ENCODE peak calls at places on chromosomes 2 and 18, in six cellular contexts. Z is suprapubic skin, I is astrocyte of the cerebellum, P is left lung, X is mesenchymal stem cell, C is heart left ventricle. N is an unnamed sample.

GRCh38 chr2:32941944-32942690 is 4.6 kb upstream of the LTBP1 start:
- DNase-seq in Z (no peak), I (no peak), P (no peak), X (no peak), C (no peak), N (no peak)

GRCh38 chr18:76528477-76529432 is 33.7 kb upstream of the ZNF516 start:
- DNase-seq in Z (peak), I (no peak), P (no peak), X (peak), C (peak), N (peak)

GRCh38 chr2:108616731-108617161 is 82.5 kb downstream of the LIMS1 start:
- DNase-seq in Z (no peak), I (no peak), P (no peak), X (peak), C (no peak), N (peak)

GRCh38 chr2:96547203-96547641 is 10.7 kb downstream of the ARID5A start:
- DNase-seq in Z (peak), I (no peak), P (peak), X (no peak), C (no peak), N (no peak)

GRCh38 chr18:45060102-45060501 is 379.4 kb downstream of the SETBP1 start:
- DNase-seq in Z (no peak), I (no peak), P (no peak), X (peak), C (no peak), N (no peak)

GRCh38 chr2:176098366-176099158 is 1.0 kb upstream of the HOXD12 start:
- DNase-seq in Z (peak), I (no peak), P (peak), X (no peak), C (no peak), N (no peak)

GRCh38 chr18:70132999-70133398 is 72.5 kb downstream of the RTTN start:
- DNase-seq in Z (no peak), I (peak), P (no peak), X (peak), C (no peak), N (peak)

GRCh38 chr2:171316220-171316619 is 117.6 kb downstream of the METTL8 start:
- DNase-seq in Z (no peak), I (no peak), P (no peak), X (peak), C (no peak), N (peak)

GRCh38 chr2:145771526-145771925 is 1251.6 kb upstream of the ZEB2 start:
- DNase-seq in Z (no peak), I (no peak), P (no peak), X (no peak), C (no peak), N (no peak)

GRCh38 chr2:157305713-157306110 is 19.9 kb downstream of the ERMN start:
- DNase-seq in Z (no peak), I (no peak), P (no peak), X (no peak), C (no peak), N (no peak)

GRCh38 chr2:43566461-43566729 is 29.4 kb downstream of the THADA start:
- DNase-seq in Z (no peak), I (no peak), P (no peak), X (no peak), C (no peak), N (no peak)

GRCh38 chr2:62231541-62231940 is 35.6 kb downstream of the B3GNT2 start:
- DNase-seq in Z (no peak), I (no peak), P (no peak), X (no peak), C (no peak), N (no peak)

GRCh38 chr2:8217366-8218125 is 464.3 kb upstream of the ID2 start:
- DNase-seq in Z (no peak), I (no peak), P (no peak), X (peak), C (no peak), N (no peak)

GRCh38 chr2:176854878-176855277 is 357.7 kb upstream of the HNRNPA3 start:
- DNase-seq in Z (no peak), I (no peak), P (no peak), X (no peak), C (no peak), N (no peak)

GRCh38 chr2:197810023-197810422 is 5.6 kb downstream of the PLCL1 start:
- DNase-seq in Z (no peak), I (no peak), P (no peak), X (no peak), C (no peak), N (no peak)

GRCh38 chr18:31680836-31681568 is 3.4 kb downstream of the B4GALT6 start:
- DNase-seq in Z (no peak), I (no peak), P (no peak), X (no peak), C (no peak), N (peak)

GRCh38 chr2:235938611-235939010 is 229.6 kb downstream of the GBX2 start:
- DNase-seq in Z (no peak), I (no peak), P (no peak), X (no peak), C (no peak), N (no peak)

GRCh38 chr2:201116959-201117734 is 1.2 kb downstream of the CFLAR start:
- DNase-seq in Z (peak), I (peak), P (no peak), X (peak), C (peak), N (peak)

GRCh38 chr2:100246163-100247145 is 75.8 kb downstream of the LONRF2 start:
- DNase-seq in Z (no peak), I (no peak), P (no peak), X (peak), C (no peak), N (no peak)

GRCh38 chr2:15971351-15971750 is 31.0 kb downstream of the MYCN start:
- DNase-seq in Z (no peak), I (no peak), P (no peak), X (no peak), C (no peak), N (no peak)

GRCh38 chr2:198347349-198347748 is 543.0 kb downstream of the PLCL1 start:
- DNase-seq in Z (no peak), I (no peak), P (no peak), X (no peak), C (no peak), N (no peak)

GRCh38 chr18:41906528-41907256 is 48.3 kb upstream of the PIK3C3 start:
- DNase-seq in Z (no peak), I (peak), P (no peak), X (peak), C (no peak), N (peak)

GRCh38 chr2:29518010-29518409 is 402.8 kb downstream of the CLIP4 start:
- DNase-seq in Z (no peak), I (no peak), P (no peak), X (no peak), C (no peak), N (peak)

GRCh38 chr2:101622633-101623521 is 74.6 kb upstream of the MAP4K4 start:
- DNase-seq in Z (no peak), I (no peak), P (no peak), X (no peak), C (no peak), N (no peak)

GRCh38 chr2:222423632-222424280 is 587 bp upstream of the SGPP2 start:
- DNase-seq in Z (no peak), I (no peak), P (peak), X (peak), C (no peak), N (no peak)

GRCh38 chr2:172806426-172807008 is 70.9 kb downstream of the RAPGEF4 start:
- DNase-seq in Z (no peak), I (peak), P (no peak), X (peak), C (no peak), N (peak)

GRCh38 chr18:70469916-70470315 is 181.1 kb downstream of the SOCS6 start:
- DNase-seq in Z (no peak), I (peak), P (no peak), X (no peak), C (no peak), N (peak)

GRCh38 chr2:215370116-215370965 is 58.5 kb downstream of the ATIC start:
- DNase-seq in Z (no peak), I (no peak), P (no peak), X (no peak), C (no peak), N (peak)

GRCh38 chr18:60027397-60027796 is 127.6 kb downstream of the PMAIP1 start:
- DNase-seq in Z (no peak), I (no peak), P (no peak), X (no peak), C (no peak), N (no peak)

GRCh38 chr2:178804791-178805190 is 2.4 kb downstream of the TTN start:
- DNase-seq in Z (no peak), I (no peak), P (no peak), X (peak), C (peak), N (no peak)

GRCh38 chr18:61608306-61608705 is 275.1 kb downstream of the CDH20 start:
- DNase-seq in Z (no peak), I (no peak), P (no peak), X (peak), C (no peak), N (no peak)

GRCh38 chr2:134576478-134576877 is 142.3 kb downstream of the TMEM163 start:
- DNase-seq in Z (no peak), I (no peak), P (no peak), X (no peak), C (no peak), N (no peak)

GRCh38 chr2:39568561-39569006 is 97.1 kb upstream of the TMEM178A start:
- DNase-seq in Z (no peak), I (peak), P (no peak), X (peak), C (no peak), N (peak)

GRCh38 chr2:202560200-202560599 is 74.6 kb upstream of the FAM117B start:
- DNase-seq in Z (no peak), I (no peak), P (no peak), X (no peak), C (no peak), N (no peak)

GRCh38 chr2:10303634-10304378 is 1.1 kb downstream of the HPCAL1 start:
- DNase-seq in Z (no peak), I (no peak), P (peak), X (peak), C (peak), N (peak)

GRCh38 chr2:69790601-69790959 is 38.9 kb upstream of the GMCL1 start:
- DNase-seq in Z (no peak), I (no peak), P (no peak), X (no peak), C (no peak), N (no peak)
- H3K4me3 ChIP-seq in Z (no peak), I (no peak), P (no peak), X (peak), C (no peak), N (no peak)

GRCh38 chr2:127219716-127220090 is 396 bp downstream of the CYP27C1 start:
- DNase-seq in Z (peak), I (no peak), P (peak), X (no peak), C (no peak), N (no peak)
- H3K4me3 ChIP-seq in Z (peak), I (peak), P (peak), X (peak), C (peak), N (peak)

GRCh38 chr2:72864500-72864899 is 22.7 kb upstream of the SPR start:
- DNase-seq in Z (no peak), I (peak), P (no peak), X (peak), C (no peak), N (peak)

GRCh38 chr2:72863046-72863445 is 24.2 kb upstream of the SPR start:
- DNase-seq in Z (no peak), I (no peak), P (no peak), X (no peak), C (no peak), N (no peak)

GRCh38 chr2:72859831-72860262 is 27.4 kb upstream of the SPR start:
- DNase-seq in Z (no peak), I (peak), P (no peak), X (peak), C (peak), N (peak)

DNA sequence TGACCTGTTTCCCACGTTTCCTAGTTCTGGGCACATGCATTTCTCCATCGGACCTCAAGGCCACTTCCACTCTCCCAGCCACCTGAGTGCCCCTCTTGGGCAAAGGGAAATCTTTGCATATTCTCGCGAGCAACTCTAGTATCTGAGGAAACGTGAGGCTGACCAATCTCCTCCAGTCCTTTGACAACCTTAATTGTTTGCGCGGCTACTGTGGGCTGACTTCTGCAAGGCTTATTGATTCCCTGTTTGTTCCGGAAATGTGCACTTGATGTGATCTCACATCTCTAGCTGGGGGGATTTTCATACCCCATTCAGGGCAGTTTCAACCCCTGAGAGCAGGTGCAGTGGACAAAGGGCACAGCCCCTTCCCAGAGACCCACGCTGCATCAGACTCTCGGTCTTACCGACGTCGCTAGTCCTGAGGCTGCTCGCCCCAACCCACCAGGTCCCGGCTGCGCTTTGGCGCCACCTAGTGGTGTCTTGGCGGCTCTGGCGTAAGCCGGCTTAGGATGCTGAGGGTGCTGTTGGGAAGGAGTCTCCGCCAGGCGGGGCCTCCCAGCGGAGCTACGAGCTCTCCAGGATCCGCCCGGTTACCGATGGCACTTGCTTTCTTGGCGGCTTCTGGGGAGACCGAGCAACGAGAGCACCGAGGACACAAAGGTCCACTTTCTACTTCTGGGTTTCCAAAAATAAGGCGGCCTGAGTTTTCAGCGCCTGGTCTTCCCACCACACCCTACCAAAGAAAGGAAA is 24.8 kb upstream of the SPR start:
- DNase-seq in Z (peak), I (peak), P (peak), X (peak), C (peak), N (peak)
- H3K4me3 ChIP-seq in Z (peak), I (peak), P (no peak), X (peak), C (peak), N (no peak)

GRCh38 chr2:231711677-231712461 is 3.5 kb downstream of the PTMA start:
- DNase-seq in Z (no peak), I (no peak), P (no peak), X (peak), C (no peak), N (no peak)
- H3K4me3 ChIP-seq in Z (peak), I (peak), P (peak), X (peak), C (peak), N (peak)

DNA sequence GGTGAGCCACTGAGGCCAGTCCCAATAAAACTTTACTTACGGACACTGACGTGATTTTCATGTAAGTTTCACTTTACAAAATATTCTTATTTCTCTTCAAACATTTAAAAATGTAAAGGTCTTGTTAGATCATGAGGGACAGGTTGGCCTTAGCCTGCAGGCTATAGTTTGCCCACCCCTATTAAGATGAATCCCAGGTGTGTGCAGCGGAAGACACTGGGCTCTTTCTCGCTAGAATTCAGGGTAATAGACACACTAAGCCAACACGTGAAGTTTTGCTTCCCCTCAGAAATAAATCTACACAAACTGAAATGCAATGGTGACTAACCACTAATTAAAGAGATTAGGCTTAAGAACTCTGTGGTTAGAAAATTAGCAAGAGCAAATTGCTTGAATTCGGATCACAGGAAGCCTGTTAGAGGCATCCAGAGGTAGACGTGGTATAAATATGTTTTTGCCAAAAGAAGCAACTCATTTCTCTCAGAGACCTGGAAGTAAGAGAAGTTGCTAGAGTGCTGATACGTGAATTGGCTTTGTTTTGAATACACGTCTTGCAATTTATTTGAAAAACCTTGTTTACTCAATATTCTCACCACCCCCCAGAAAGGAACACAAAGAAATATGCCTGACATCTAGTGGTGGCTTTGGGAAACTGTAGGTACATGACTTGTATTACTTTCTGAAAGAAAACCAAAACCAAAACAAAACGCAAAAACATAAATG is 151.6 kb downstream of the DTNB start:
- DNase-seq in Z (no peak), I (peak), P (no peak), X (peak), C (peak), N (peak)
- H3K4me3 ChIP-seq in Z (peak), I (no peak), P (peak), X (peak), C (peak), N (no peak)

GRCh38 chr2:38344813-38345212 is 32.3 kb downstream of the ATL2 start:
- DNase-seq in Z (no peak), I (no peak), P (no peak), X (no peak), C (no peak), N (no peak)
- H3K4me3 ChIP-seq in Z (no peak), I (no peak), P (no peak), X (no peak), C (no peak), N (no peak)

DNA sequence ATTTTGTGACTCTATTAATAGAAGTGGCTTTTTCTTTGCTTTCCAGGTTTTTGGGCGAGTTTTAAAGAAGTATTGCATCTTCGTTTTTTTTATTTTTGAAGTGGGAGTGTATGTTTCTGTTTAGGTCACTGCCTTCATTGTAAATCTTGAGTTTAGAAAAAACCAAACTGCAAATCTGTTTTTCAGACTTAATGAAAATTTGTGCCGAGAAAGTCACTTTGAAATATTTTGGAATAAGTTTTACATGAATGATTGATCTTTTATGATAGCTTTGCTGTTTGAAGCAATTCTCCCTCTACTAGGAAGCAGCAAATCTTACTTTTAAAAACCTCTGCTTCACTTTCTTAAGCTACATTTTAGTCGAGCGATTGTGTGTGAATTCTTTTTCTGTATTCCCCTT is 2.2 kb downstream of the SMAD4 start:
- DNase-seq in Z (no peak), I (no peak), P (no peak), X (no peak), C (no peak), N (no peak)
- H3K4me3 ChIP-seq in Z (peak), I (peak), P (no peak), X (peak), C (peak), N (peak)

DNA sequence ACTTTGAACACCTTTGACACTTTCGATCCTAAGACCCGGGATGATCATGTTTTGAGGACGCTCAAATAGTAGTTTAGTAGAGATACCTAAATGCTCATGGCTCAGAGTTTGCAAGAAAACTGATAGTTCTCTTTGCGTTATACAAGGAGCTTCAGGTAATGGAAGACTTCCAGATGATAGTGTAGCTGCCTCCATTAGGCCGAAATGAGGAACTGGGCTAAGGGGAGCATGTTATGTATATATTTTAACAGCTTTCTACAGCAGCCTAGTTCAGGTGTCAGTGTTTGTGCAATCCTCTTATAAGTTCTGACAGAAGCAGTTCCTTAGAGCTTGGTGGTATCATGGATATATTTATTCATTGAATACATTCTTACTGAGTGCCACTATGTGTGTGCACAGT is 126.7 kb upstream of the EPC2 start:
- DNase-seq in Z (no peak), I (no peak), P (no peak), X (no peak), C (no peak), N (no peak)
- H3K4me3 ChIP-seq in Z (no peak), I (no peak), P (no peak), X (no peak), C (no peak), N (no peak)

DNA sequence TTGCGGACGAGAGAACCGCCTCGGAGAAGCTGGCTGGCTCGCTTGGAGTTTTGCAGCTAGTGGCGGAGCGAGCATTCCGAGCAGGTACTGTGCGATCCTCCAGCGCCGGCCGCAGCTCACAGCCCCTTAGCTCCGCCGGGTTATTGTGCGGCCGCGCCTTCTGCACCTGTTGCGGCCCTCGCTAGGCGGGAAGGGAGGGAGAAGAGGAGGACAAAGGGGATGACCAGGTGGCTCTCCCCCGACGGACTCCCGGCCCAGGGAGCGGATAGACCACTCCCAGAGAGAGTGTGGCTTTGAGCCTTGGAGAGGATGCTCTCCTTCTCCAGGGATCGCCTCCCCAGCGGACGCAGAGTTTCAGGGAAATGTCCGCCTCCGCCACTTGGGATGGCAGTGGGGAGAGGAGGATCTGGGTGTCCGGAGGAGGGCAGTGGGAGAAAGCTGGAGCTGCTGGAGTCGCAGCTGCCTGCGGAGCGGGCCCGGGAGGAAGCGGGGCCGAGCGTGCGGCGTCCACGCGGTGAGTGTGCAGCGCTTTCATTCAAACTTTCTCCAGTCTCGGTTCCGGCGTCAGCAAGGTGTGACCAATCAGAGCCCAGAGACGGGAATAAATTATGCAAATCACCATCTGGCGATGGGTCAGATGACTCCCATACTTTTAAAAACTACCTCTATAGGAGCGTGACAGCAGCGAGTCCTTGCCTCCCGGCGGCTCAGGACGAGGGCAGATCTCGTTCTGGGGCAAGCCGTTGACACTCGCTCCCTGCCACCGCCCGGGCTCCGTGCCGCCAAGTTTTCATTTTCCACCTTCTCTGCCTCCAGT is at the start of gene LIPG:
- DNase-seq in Z (no peak), I (peak), P (peak), X (peak), C (peak), N (peak)
- H3K4me3 ChIP-seq in Z (peak), I (peak), P (peak), X (peak), C (peak), N (peak)

N was measured in astrocyte of the spinal cord.